ENCODE peak calls at places on chromosomes 6 and 20, in ten cellular contexts. H is HepG2, A is ovary, Z is upper lobe of left lung, M is A549, D is suprapubic skin, P is gastrocnemius medialis, B is uterus, O is HCT116, G is IMR-90. I is an unnamed sample.

GRCh38 chr6:53671111-53671510 is 5.6 kb upstream of the KLHL31 start:
- DNase-seq in M (no peak), A (no peak), Z (no peak), B (no peak), O (no peak), H (no peak), P (no peak), G (peak), D (no peak), I (no peak)

GRCh38 chr6:10962673-10963072 is 75.8 kb downstream of the SYCP2L start:
- DNase-seq in G (peak), O (no peak), H (no peak), B (no peak), P (no peak), Z (no peak), A (no peak), M (no peak), D (no peak), I (no peak)

GRCh38 chr6:125932451-125932795 is 24.1 kb upstream of the HINT3 start:
- DNase-seq in M (no peak), O (no peak), B (no peak), D (no peak), G (no peak), P (no peak), Z (no peak), A (no peak), H (no peak), I (no peak)

GRCh38 chr20:57393321-57394086 is 2.3 kb downstream of the RBM38 start:
- DNase-seq in O (no peak), M (no peak), P (no peak), G (no peak), B (peak), H (no peak), Z (no peak), D (no peak), A (no peak), I (no peak)

GRCh38 chr6:157323924-157324276 is 581 bp upstream of the TMEM242 start:
- DNase-seq in P (peak), O (peak), Z (peak), M (peak), A (peak), G (peak), D (peak), H (peak), B (peak), I (no peak)

GRCh38 chr6:160355001-160355400 is 6.8 kb downstream of the SLC22A3 start:
- DNase-seq in P (no peak), D (no peak), Z (no peak), M (peak), H (no peak), B (no peak), G (no peak), A (no peak), O (no peak), I (no peak)

GRCh38 chr6:19895866-19896579 is 58.9 kb downstream of the ID4 start:
- DNase-seq in A (no peak), G (no peak), B (no peak), Z (no peak), P (no peak), O (no peak), D (no peak), M (no peak), H (no peak), I (no peak)

GRCh38 chr6:6588064-6588923 is at the start of gene LY86:
- DNase-seq in D (no peak), M (no peak), H (no peak), A (no peak), P (no peak), O (no peak), Z (peak), G (no peak), B (peak), I (no peak)

GRCh38 chr20:48455606-48456360 is 372.0 kb downstream of the PREX1 start:
- DNase-seq in B (no peak), H (no peak), A (no peak), D (peak), Z (no peak), O (no peak), G (no peak), P (no peak), M (no peak), I (no peak)

GRCh38 chr6:56538851-56539250 is 103.8 kb downstream of the DST start:
- DNase-seq in H (no peak), B (no peak), Z (no peak), A (no peak), M (no peak), P (no peak), D (no peak), O (no peak), G (no peak), I (no peak)

DNA sequence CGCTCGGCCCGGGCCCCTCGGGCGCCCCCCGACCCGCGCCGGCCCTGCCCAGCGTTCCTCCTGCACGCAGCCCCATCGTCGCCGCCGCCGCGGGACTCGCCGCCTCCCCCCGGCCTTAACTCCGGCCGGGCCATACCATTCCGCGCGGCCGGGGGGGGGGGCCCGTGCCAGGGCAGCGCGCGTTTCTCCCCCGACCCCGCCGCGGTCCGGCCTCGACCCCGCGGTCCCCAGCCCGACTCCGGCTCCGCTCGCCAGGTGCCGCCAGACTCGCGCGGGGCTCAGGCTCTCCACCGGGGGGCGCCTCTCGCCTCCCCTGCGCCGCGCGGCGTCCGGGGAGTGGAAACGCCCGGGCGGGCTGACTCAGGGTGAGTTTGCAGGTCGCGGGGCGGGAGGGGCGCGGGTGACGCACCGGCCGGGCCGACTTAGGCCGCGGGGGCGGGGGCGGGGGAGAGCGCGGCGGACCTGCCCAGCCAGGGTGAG is at the start of gene SRXN1:
- DNase-seq in H (peak), D (peak), A (peak), G (peak), M (peak), P (peak), O (peak), B (peak), Z (peak), I (peak)
- TF ChIP-seq POLR2A in H (peak), D (no peak), A (peak), G (peak), M (peak), P (peak), O (peak), B (no peak), Z (peak), I (peak)

GRCh38 chr20:8362457-8362856 is 230.4 kb downstream of the PLCB1 start:
- DNase-seq in B (no peak), M (no peak), D (no peak), Z (no peak), H (no peak), G (no peak), A (no peak), P (no peak), O (no peak), I (no peak)
- H3K27ac ChIP-seq in B (no peak), M (no peak), D (no peak), Z (no peak), H (no peak), G (no peak), A (no peak), P (no peak), O (no peak), I (no peak)

DNA sequence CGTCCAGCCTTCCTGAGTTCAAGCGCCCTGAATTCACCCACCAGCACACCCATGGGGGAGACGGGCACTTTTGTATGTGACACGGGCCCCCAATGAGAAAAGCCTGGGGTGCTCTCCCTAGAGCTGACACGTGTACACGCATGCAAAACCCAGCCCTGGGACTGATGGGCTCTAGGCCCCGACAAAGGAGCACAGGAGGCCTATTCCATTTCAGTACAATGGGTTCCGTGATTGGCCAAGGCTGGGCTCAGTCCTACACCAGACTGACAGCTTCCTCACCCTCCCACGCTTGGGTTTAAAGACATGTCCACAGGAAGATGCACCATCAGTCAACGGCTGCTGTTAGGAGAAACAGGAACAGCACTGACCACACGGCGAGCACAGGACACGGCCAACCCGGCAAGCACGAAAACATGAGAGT is 8.8 kb downstream of the ZBTB46 start:
- DNase-seq in D (no peak), P (no peak), Z (no peak), A (no peak), H (no peak), O (no peak), M (no peak), G (no peak), B (no peak), I (no peak)
- TF ChIP-seq POLR2A in D (no peak), P (no peak), Z (no peak), A (no peak), H (no peak), O (no peak), M (no peak), G (no peak), B (no peak), I (no peak)

DNA sequence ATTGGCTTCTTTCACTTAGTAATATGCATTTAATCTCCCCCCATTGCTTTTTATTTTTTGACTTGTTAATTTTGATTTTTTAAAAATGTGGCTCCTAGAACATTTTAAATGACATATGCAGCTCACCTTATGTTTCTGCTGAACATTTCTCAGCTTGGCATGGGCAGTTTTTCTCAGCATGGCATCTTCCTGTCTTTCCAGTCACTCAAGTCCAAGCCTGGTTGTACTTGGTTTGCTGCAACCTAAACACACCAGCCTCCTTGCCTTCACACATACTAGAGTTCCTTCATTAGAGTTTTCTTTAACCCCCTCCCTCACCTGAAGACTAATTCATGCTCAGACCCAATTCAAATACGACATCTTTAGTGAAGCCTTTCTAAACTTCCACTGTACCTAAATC is 86.4 kb downstream of the ZHX3 start:
- DNase-seq in M (no peak), B (no peak), O (no peak), H (no peak), D (no peak), P (no peak), Z (no peak), A (no peak), G (no peak), I (no peak)
- H3K27ac ChIP-seq in M (no peak), B (no peak), O (no peak), H (no peak), D (peak), P (peak), Z (no peak), A (no peak), G (no peak), I (peak)

GRCh38 chr6:32178547-32179440 is 589 bp downstream of the RNF5 start:
- DNase-seq in P (no peak), O (no peak), B (no peak), A (no peak), M (no peak), H (no peak), Z (peak), D (no peak), G (no peak), I (no peak)
- TF ChIP-seq POLR2A in P (no peak), O (no peak), B (no peak), A (peak), M (no peak), H (no peak), Z (no peak), D (no peak), G (peak), I (no peak)

GRCh38 chr6:158622545-158623190 is 21.9 kb downstream of the DYNLT1 start:
- DNase-seq in H (no peak), D (no peak), B (no peak), O (no peak), A (no peak), P (no peak), M (no peak), Z (no peak), G (no peak), I (no peak)

GRCh38 chr6:158625881-158626305 is 18.6 kb downstream of the DYNLT1 start:
- DNase-seq in M (no peak), D (no peak), A (no peak), P (no peak), Z (no peak), G (no peak), O (no peak), B (peak), H (no peak), I (no peak)

GRCh38 chr6:158627168-158627939 is 17.2 kb downstream of the DYNLT1 start:
- DNase-seq in M (no peak), P (no peak), H (no peak), B (no peak), G (no peak), O (no peak), A (no peak), Z (no peak), D (no peak), I (no peak)

GRCh38 chr6:158626360-158627167 is 18.0 kb downstream of the DYNLT1 start:
- DNase-seq in G (no peak), B (no peak), Z (no peak), M (no peak), H (no peak), D (no peak), A (no peak), O (no peak), P (no peak), I (no peak)

DNA sequence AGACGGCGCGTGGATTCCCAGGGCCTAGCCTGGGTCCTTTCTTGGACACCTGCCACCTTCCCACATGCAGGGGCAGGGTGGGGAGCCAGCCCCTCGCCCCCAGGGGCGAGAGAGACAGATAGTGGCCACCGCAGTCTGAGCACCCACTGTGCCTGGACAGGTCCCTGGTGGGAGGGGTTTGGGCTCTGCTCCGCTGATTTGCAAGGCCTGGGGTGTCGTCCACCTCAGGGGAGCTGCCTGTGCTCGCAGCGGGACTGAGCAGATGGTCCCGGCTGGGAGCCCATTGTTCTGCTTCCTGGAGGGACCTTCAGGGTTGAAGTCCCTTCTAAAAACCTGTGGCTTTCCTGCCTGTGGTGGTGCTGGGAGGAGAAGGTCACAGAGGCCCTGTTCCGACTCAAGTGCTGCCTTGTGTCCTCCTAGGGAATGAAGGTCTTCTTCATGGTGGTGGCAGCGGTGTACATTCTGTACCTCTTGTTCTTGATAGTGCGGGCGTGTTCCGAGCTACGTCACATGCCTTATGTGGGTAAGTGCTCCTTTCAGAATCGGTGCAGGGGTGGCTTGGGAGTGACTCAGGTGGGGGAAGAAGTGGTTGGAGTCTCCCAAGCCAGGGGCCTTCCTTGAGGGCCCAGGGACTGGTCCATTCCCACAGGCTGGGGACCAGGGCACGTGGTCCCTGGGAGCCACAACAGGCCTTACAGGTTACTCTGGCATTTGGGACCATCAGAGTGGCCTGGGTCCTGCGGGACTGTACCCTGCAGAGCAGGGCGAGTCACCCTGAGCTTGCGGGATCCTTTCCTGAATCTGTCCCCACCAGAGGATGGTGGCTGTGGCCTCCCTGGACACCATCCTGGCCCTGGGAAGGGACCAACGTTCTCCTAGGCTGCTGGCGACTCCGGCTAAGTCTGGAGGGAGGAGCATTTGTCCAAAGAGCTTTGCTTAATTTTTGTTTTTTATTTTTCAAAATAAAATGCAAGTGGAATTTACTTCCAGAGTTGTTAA is 19.6 kb downstream of the DYNLT1 start:
- DNase-seq in D (no peak), O (no peak), H (no peak), G (no peak), B (peak), A (no peak), P (no peak), M (no peak), Z (peak), I (no peak)
- H3K27ac ChIP-seq in D (no peak), O (no peak), H (no peak), G (no peak), B (no peak), A (peak), P (peak), M (no peak), Z (no peak), I (no peak)